ENCODE peak calls at places on chromosomes 3 and 15, in seven cellular contexts. A, N, D, M, O, V and H are unnamed samples.

GRCh38 chr3:189186093-189186492 is 14.3 kb downstream of the TPRG1 start:
- DNase-seq in M (no peak), A (no peak), O (peak; percentile 38), N (no peak), V (no peak), D (peak; percentile 15), H (peak; percentile 58)

GRCh38 chr3:65672876-65673815 is 365.6 kb downstream of the MAGI1 start:
- DNase-seq in M (peak; percentile 68), O (peak; percentile 47), N (no peak), A (peak; percentile 49), D (peak; percentile 57), V (peak; percentile 72), H (peak; percentile 70)

GRCh38 chr3:111730143-111730542 is 128.9 kb upstream of the PHLDB2 start:
- DNase-seq in O (no peak), V (no peak), N (no peak), D (no peak), M (no peak), A (no peak), H (no peak)

GRCh38 chr3:123410149-123410515 is 38.8 kb downstream of the ADCY5 start:
- DNase-seq in A (no peak), V (peak; percentile 32), O (no peak), N (no peak), M (no peak), D (no peak), H (no peak)

GRCh38 chr15:78000089-78000926 is 77.2 kb downstream of the TBC1D2B start:
- DNase-seq in D (peak; percentile 39), M (peak; percentile 91), O (peak; percentile 97), V (peak; percentile 86), A (peak; percentile 62), N (no peak), H (peak; percentile 89)

GRCh38 chr15:83118291-83118827 is 10.9 kb downstream of the TM6SF1 start:
- DNase-seq in A (no peak), D (no peak), O (no peak), M (no peak), N (no peak), V (no peak), H (no peak)

GRCh38 chr15:40957581-40958051 is 4.3 kb downstream of the CHAC1 start:
- DNase-seq in M (no peak), N (no peak), D (no peak), O (peak; percentile 94), A (no peak), V (peak; percentile 76), H (peak; percentile 74)

GRCh38 chr3:19065027-19065426 is 83.3 kb upstream of the KCNH8 start:
- DNase-seq in V (no peak), N (no peak), O (no peak), D (no peak), A (no peak), M (no peak), H (peak; percentile 20)

GRCh38 chr3:101119535-101119934 is 126.3 kb upstream of the ABI3BP start:
- DNase-seq in A (no peak), N (no peak), V (no peak), D (peak; percentile 92), O (no peak), M (no peak), H (no peak)

GRCh38 chr3:45154641-45155147 is 8.5 kb upstream of the CDCP1 start:
- DNase-seq in D (peak; percentile 69), M (no peak), N (no peak), O (no peak), V (no peak), A (no peak), H (no peak)

GRCh38 chr3:77467702-77468407 is 428.0 kb downstream of the ROBO2 start:
- DNase-seq in O (peak; percentile 55), A (no peak), N (no peak), M (no peak), V (no peak), D (no peak), H (peak; percentile 18)

DNA sequence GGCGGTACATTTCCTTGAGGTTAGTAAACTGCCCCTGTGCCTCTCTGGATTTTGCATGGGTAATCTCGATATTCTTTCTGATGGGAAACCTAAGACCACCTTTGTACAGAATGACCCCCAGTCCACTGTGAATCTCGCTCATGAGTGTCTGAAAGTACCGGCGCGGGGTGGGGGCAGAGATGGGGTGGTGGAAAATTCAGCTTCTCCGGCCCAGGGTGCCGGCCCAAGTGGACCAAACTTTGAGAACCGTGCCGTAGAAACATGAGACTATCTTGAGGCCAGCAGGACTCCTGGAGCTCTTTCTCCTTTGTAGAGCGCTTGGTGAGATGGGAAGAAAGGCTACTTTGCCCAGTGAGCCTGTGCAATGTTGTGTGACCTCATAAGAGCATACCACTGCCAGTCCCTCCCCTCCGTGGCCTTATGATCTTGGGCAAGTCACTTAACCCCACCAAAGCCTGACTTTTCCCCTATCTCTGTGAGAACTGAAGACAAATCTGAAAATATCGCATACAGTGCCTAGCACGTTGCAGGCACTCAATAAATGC is 40.3 kb upstream of the VEPH1 start:
- DNase-seq in N (no peak), A (no peak), O (no peak), D (no peak), V (no peak), M (no peak), H (no peak)
- H3K4me3 ChIP-seq in N (no peak overlapping the region), A (peak overlapping the region; percentile 13), O (peak overlapping the region; percentile 13), D (peak overlapping the region; percentile 43), V (peak overlapping the region; percentile 49), M (peak overlapping the region; percentile 47), H (peak overlapping the region; percentile 62)

DNA sequence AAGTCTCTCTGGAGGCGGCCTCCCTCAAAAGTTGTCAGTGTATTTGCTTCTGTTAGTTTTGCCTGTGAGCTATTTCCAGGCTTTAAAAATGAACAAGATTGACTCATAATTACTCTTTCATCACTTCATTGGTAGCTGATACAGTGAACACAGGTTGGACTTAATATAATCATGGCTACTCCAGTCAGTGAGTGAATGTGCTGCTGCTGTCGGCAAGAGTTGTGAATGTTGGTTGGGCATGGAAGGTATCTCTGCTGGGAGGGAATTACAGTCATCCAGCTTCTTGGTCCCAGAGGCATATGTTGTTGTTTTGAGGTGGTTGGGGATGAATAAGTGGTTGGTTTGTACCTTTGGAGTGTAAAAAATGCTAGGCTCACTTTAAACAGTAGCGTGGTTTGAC is 11.5 kb downstream of the TCF12 start:
- DNase-seq in M (no peak), O (no peak), D (no peak), N (no peak), V (no peak), A (no peak), H (no peak)
- H3K4me1 ChIP-seq in M (peaks cover 54% of the 10 kb centered on the region), O (peaks cover 33% of the 10 kb centered on the region), D (peaks cover 10% of the 10 kb centered on the region), N (peaks cover 7% of the 10 kb centered on the region), V (peaks cover 25% of the 10 kb centered on the region), A (no peaks in the 10 kb centered on the region), H (peaks cover 18% of the 10 kb centered on the region)

DNA sequence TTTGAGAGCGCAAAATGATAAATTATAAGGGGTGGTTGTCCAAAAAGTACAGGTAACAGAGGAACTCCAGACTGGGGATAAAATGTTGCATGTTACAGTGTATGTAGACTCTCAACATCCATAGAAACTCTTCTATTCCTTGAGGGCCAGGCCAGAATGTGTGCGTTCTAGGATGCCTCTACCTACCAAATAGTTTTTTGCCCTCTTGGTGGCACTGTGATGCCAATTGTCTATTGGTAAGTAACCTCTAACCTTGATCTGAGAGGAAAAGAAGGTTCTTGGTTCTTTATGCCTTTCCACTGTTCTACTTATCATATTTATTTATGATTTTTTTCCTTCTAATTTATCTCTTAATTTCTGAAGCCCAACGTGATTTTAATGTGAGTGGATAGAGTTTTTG is 424.6 kb downstream of the GRM7 start:
- DNase-seq in A (no peak), V (no peak), D (no peak), M (no peak), O (peak; percentile 24), N (no peak), H (peak; percentile 47)
- TF ChIP-seq CTCF in A (no peak), V (peak; percentile 19), D (no peak), M (peak; percentile 34), O (peak; percentile 18), N (no peak), H (peak; percentile 15)

GRCh38 chr3:188133219-188133618 is 20.7 kb upstream of the LPP start:
- DNase-seq in N (no peak), M (no peak), V (no peak), O (no peak), D (peak; percentile 67), A (no peak), H (no peak)
- H3K4me3 ChIP-seq in N (no peak overlapping the region), M (no peak overlapping the region), V (no peak overlapping the region), O (no peak overlapping the region), D (no peak overlapping the region), A (no peak overlapping the region), H (no peak overlapping the region)

GRCh38 chr3:31509147-31509728 is 23.5 kb upstream of the STT3B start:
- DNase-seq in N (no peak), M (no peak), O (no peak), V (no peak), A (no peak), D (no peak), H (no peak)
- H3K4me1 ChIP-seq in N (no peaks in the 10 kb centered on the region), M (no peaks in the 10 kb centered on the region), O (no peaks in the 10 kb centered on the region), V (no peaks in the 10 kb centered on the region), A (no peaks in the 10 kb centered on the region), D (no peaks in the 10 kb centered on the region), H (no peaks in the 10 kb centered on the region)